ENCODE peak calls at places on chromosomes 3 and 15, in five cellular contexts. L, A, K, J and F are unnamed samples.

GRCh38 chr3:52827866-52828376 is 2.6 kb downstream of the ITIH4 start:
- DNase-seq in A (peak; percentile 35), J (no peak), K (no peak), L (no peak), F (no peak)

GRCh38 chr3:102237838-102238237 is 197.0 kb upstream of the ZPLD1 start:
- DNase-seq in J (no peak), A (no peak), K (no peak), L (no peak), F (no peak)

GRCh38 chr15:60520825-60521368 is 42.0 kb upstream of the ICE2 start:
- DNase-seq in A (peak; percentile 80), J (peak; percentile 74), K (peak; percentile 73), L (peak; percentile 81), F (no peak)

GRCh38 chr3:42300013-42300412 is 34.0 kb upstream of the CCK start:
- DNase-seq in K (peak; percentile 32), A (peak; percentile 69), J (peak; percentile 35), L (peak; percentile 13), F (peak; percentile 3)

GRCh38 chr3:109480014-109480413 is 142.7 kb upstream of the DPPA4 start:
- DNase-seq in K (no peak), J (no peak), A (no peak), L (no peak), F (no peak)

GRCh38 chr15:35746121-35746520 is 200.2 kb upstream of the DPH6 start:
- DNase-seq in J (peak; percentile 66), K (no peak), A (no peak), L (no peak), F (peak; percentile 36)

GRCh38 chr3:13536832-13537231 is 12.1 kb upstream of the FBLN2 start:
- DNase-seq in K (no peak), L (no peak), A (peak; percentile 42), J (no peak), F (no peak)

GRCh38 chr3:192068464-192069254 is 607.7 kb downstream of the PYDC2 start:
- DNase-seq in J (no peak), K (no peak), A (no peak), L (no peak), F (no peak)

GRCh38 chr3:36679384-36680200 is 84.8 kb downstream of the DCLK3 start:
- DNase-seq in A (no peak), L (no peak), K (no peak), J (peak; percentile 61), F (peak; percentile 73)

GRCh38 chr3:158095302-158095997 is 10.8 kb downstream of the SHOX2 start:
- DNase-seq in L (no peak), J (no peak), K (no peak), A (peak; percentile 59), F (no peak)

GRCh38 chr3:136343873-136344281 is 93.7 kb downstream of the PCCB start:
- DNase-seq in K (no peak), A (no peak), J (peak; percentile 99), L (peak; percentile 91), F (peak; percentile 96)

GRCh38 chr15:75171408-75171807 is 30.3 kb upstream of the C15orf39 start:
- DNase-seq in J (peak; percentile 84), A (no peak), K (no peak), L (no peak), F (peak; percentile 65)

GRCh38 chr3:50166309-50167019 is 11.3 kb downstream of the SEMA3F start:
- DNase-seq in K (no peak), L (no peak), A (no peak), J (no peak), F (no peak)

GRCh38 chr3:111954228-111954990 is 24.4 kb upstream of the ABHD10 start:
- DNase-seq in K (no peak), J (no peak), L (no peak), A (no peak), F (no peak)

GRCh38 chr3:182108351-182108750 is 396.6 kb downstream of the SOX2 start:
- DNase-seq in J (no peak), K (no peak), L (no peak), A (no peak), F (no peak)

GRCh38 chr3:62371032-62371734 is 2.2 kb downstream of the FEZF2 start:
- DNase-seq in A (peak; percentile 69), K (no peak), L (no peak), J (no peak), F (no peak)

GRCh38 chr3:5568451-5568850 is 380.9 kb downstream of the EDEM1 start:
- DNase-seq in A (peak; percentile 1), J (no peak), L (peak; percentile 44), K (peak; percentile 30), F (no peak)

DNA sequence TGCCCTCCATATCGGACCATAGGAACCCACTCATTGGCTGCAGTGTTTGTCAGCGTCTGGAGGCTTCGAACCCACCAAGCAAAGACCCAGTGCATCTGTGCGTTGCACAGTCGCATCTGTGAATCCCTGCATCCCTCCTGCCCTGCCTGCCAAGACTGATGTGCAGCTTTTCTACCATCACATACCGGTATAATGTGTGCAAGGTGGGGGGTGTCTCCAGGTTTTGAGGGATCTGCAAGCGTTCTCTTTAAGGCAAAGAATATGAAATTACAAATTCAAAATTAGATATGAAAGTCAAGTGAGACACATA is 288 bp upstream of the NME9 start:
- DNase-seq in K (no peak), L (no peak), A (no peak), J (no peak), F (no peak)
- H3K4me3 ChIP-seq in K (peak overlapping the region; percentile 69), L (peak overlapping the region; percentile 87), A (peak overlapping the region; percentile 68), J (peak overlapping the region; percentile 62), F (peak overlapping the region; percentile 67)

GRCh38 chr3:127628426-127628787 is 578 bp upstream of the PODXL2 start:
- DNase-seq in A (no peak), J (no peak), K (no peak), L (no peak), F (no peak)
- H3K4me3 ChIP-seq in A (no peak overlapping the region), J (no peak overlapping the region), K (no peak overlapping the region), L (no peak overlapping the region), F (peak overlapping the region; percentile 25)

GRCh38 chr3:48004694-48005093 is 11.5 kb downstream of the MAP4 start:
- DNase-seq in J (no peak), K (no peak), L (no peak), A (no peak), F (no peak)
- H3K4me3 ChIP-seq in J (no peak overlapping the region), K (no peak overlapping the region), L (no peak overlapping the region), A (no peak overlapping the region), F (no peak overlapping the region)

GRCh38 chr3:105869982-105870381 is 1.2 kb upstream of the CBLB start:
- DNase-seq in A (no peak), J (no peak), L (no peak), K (no peak), F (no peak)
- H3K4me3 ChIP-seq in A (peak overlapping the region; percentile 80), J (peak overlapping the region; percentile 87), L (peak overlapping the region; percentile 84), K (peak overlapping the region; percentile 98), F (peak overlapping the region; percentile 97)